ENCODE peak calls at places on chromosomes 6 and 20, in five cellular contexts. W, A, L, E and P are unnamed samples.
A peak's percentile ranks its signal among the peaks of the same experiment; 100 is the strongest.

GRCh38 chr6:128039542-128039941 is 138.7 kb upstream of the THEMIS start:
- DNase-seq in W (no peak), A (no peak), E (no peak), L (no peak), P (no peak)

GRCh38 chr20:36052117-36052513 is 83.7 kb downstream of the CNBD2 start:
- DNase-seq in A (no peak), W (no peak), L (no peak), E (no peak), P (no peak)

GRCh38 chr6:107561325-107561724 is 71.4 kb downstream of the SOBP start:
- DNase-seq in L (peak; percentile 31), A (no peak), E (no peak), W (no peak), P (no peak)

GRCh38 chr6:436308-437041 is 44.9 kb downstream of the IRF4 start:
- DNase-seq in E (no peak), A (no peak), L (no peak), W (no peak), P (no peak)

GRCh38 chr6:56540950-56541600 is 101.6 kb downstream of the DST start:
- DNase-seq in W (no peak), A (no peak), L (no peak), E (no peak), P (peak; percentile 77)

GRCh38 chr6:5968817-5969726 is 37.7 kb downstream of the NRN1 start:
- DNase-seq in L (peak; percentile 21), E (no peak), W (no peak), A (no peak), P (no peak)

GRCh38 chr20:20856306-20856705 is 143.9 kb upstream of the RALGAPA2 start:
- DNase-seq in W (no peak), A (no peak), E (no peak), L (no peak), P (no peak)

GRCh38 chr6:170516783-170517616 is 36.1 kb downstream of the PSMB1 start:
- DNase-seq in W (peak; percentile 61), E (peak; percentile 56), L (peak; percentile 84), A (no peak), P (peak; percentile 74)

GRCh38 chr6:48426636-48427035 is 315.6 kb upstream of the PTCHD4 start:
- DNase-seq in W (no peak), A (no peak), E (no peak), L (no peak), P (no peak)

GRCh38 chr6:42766163-42766670 is 15.6 kb upstream of the BICRAL start:
- DNase-seq in L (no peak), E (no peak), W (peak; percentile 50), A (no peak), P (no peak)

GRCh38 chr20:62211769-62212288 is 8.2 kb downstream of the HRH3 start:
- DNase-seq in W (no peak), L (no peak), A (no peak), E (no peak), P (no peak)

GRCh38 chr20:44736170-44737021 is 9.3 kb upstream of the KCNK15 start:
- DNase-seq in E (peak; percentile 74), L (peak; percentile 95), A (no peak), W (peak; percentile 97), P (peak; percentile 96)

GRCh38 chr6:90044833-90045337 is 150.6 kb downstream of the GJA10 start:
- DNase-seq in L (no peak), E (peak; percentile 26), A (no peak), W (no peak), P (no peak)

GRCh38 chr6:163538331-163538730 is 123.8 kb downstream of the QKI start:
- DNase-seq in W (no peak), L (peak; percentile 45), E (no peak), A (no peak), P (no peak)

DNA sequence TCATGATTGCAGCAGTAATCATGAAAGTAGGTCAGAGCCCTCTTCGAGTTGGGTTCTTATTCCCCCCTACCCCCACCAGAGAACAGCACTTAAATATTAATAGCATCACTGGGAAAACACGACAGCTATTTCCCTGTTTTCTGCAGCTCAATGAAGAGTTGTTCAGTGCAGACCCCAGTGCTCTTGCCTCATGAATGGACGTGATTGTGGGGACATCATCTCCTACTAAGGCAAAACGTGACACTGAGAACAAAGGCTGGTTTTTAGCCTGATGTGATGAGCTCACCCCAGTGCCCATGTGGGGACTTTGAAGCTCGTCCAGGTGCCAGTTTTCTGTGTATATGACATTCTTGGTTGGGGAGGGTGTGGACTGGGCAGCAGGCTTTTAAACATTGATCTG is 105.9 kb downstream of the SLC35F1 start:
- DNase-seq in A (no peak), W (no peak), E (no peak), L (no peak), P (peak; percentile 10)
- TF ChIP-seq JUNB in A (no peak), W (no peak), E (no peak), L (no peak), P (no peak)

GRCh38 chr20:34774431-34774830 is 51.0 kb downstream of the NCOA6 start:
- DNase-seq in L (no peak), W (no peak), E (no peak), A (no peak), P (no peak)
- TF ChIP-seq JUNB in L (no peak), W (no peak), E (no peak), A (no peak), P (no peak)

GRCh38 chr20:18506744-18507143 is 996 bp upstream of the SEC23B start:
- DNase-seq in E (no peak), A (no peak), L (peak; percentile 4), W (no peak), P (no peak)

GRCh38 chr20:18507218-18508191 is at the start of gene SEC23B:
- DNase-seq in E (peak; percentile 94), A (peak; percentile 96), L (peak; percentile 99), W (peak; percentile 99), P (peak; percentile 99)

GRCh38 chr20:18514127-18514526 is 6.4 kb downstream of the SEC23B start:
- DNase-seq in W (no peak), L (no peak), A (no peak), E (no peak), P (no peak)

GRCh38 chr20:18513208-18513607 is 5.5 kb downstream of the SEC23B start:
- DNase-seq in W (no peak), E (no peak), L (no peak), A (no peak), P (no peak)

GRCh38 chr20:18511566-18511965 is 3.8 kb downstream of the SEC23B start:
- DNase-seq in W (no peak), A (no peak), E (no peak), L (no peak), P (no peak)
- TF ChIP-seq JUNB in W (no peak), A (no peak), E (no peak), L (no peak), P (no peak)

GRCh38 chr6:27809939-27810767 is 102.0 kb downstream of the OR2B2 start:
- DNase-seq in W (peak; percentile 95), A (peak; percentile 98), E (peak; percentile 87), L (peak; percentile 94), P (peak; percentile 98)
- TF ChIP-seq JUNB in W (no peak), A (peak; percentile 23), E (no peak), L (no peak), P (no peak)

GRCh38 chr20:4545526-4545925 is 176.2 kb upstream of the PRND start:
- DNase-seq in E (no peak), A (no peak), W (no peak), L (no peak), P (no peak)

GRCh38 chr20:4546786-4547185 is 174.9 kb upstream of the PRND start:
- DNase-seq in W (peak; percentile 85), L (no peak), E (no peak), A (no peak), P (no peak)

GRCh38 chr20:4542270-4542669 is 179.4 kb upstream of the PRND start:
- DNase-seq in L (no peak), W (no peak), A (no peak), E (no peak), P (no peak)

GRCh38 chr20:4546342-4546741 is 175.4 kb upstream of the PRND start:
- DNase-seq in L (peak; percentile 88), W (no peak), E (no peak), A (no peak), P (no peak)

DNA sequence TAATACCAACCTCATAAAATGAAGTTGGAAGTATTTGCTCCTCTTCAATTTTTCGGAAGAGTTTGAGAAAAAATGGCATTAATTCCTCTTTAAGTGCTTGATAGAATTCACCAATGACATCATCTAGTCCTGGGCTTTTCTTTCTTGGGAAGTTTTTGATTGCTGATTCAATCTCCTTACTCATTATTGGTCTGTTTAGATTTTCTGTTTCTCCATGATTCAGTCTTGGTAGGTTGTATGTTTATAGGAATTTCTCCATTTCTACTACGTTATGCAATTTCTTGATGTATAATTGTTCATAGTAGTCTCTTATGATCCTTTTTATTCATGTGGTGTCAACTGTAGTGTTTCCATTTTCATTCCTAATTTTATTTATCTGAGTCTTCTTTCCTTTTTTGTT is 176.9 kb upstream of the PRND start:
- DNase-seq in W (no peak), A (no peak), L (no peak), E (no peak), P (no peak)
- TF ChIP-seq JUNB in W (no peak), A (no peak), L (no peak), E (no peak), P (no peak)

GRCh38 chr6:29456971-29457370 is at the start of the genes OR11A1 and OR2H1:
- DNase-seq in W (no peak), E (no peak), A (no peak), L (no peak), P (no peak)
- TF ChIP-seq JUNB in W (no peak), E (no peak), A (no peak), L (no peak), P (no peak)

GRCh38 chr20:53706511-53707031 is 112.9 kb upstream of the ZNF217 start:
- DNase-seq in W (no peak), E (no peak), L (no peak), A (peak; percentile 81), P (no peak)
- TF ChIP-seq JUNB in W (no peak), E (no peak), L (no peak), A (no peak), P (no peak)

GRCh38 chr6:122609881-122610689 is at the start of gene PKIB:
- DNase-seq in E (peak; percentile 53), W (peak; percentile 60), L (peak; percentile 91), A (no peak), P (peak; percentile 64)
- TF ChIP-seq JUNB in E (no peak), W (no peak), L (no peak), A (no peak), P (peak; percentile 24)

GRCh38 chr20:38127920-38128528 is 37.0 kb downstream of the TGM2 start:
- DNase-seq in W (no peak), E (no peak), A (no peak), L (no peak), P (no peak)

GRCh38 chr20:38128691-38129090 is 36.4 kb downstream of the TGM2 start:
- DNase-seq in L (no peak), E (no peak), W (no peak), A (no peak), P (no peak)

GRCh38 chr20:38126146-38126912 is 38.7 kb downstream of the TGM2 start:
- DNase-seq in A (no peak), E (no peak), L (no peak), W (no peak), P (no peak)

GRCh38 chr20:38125157-38126056 is 39.7 kb downstream of the TGM2 start:
- DNase-seq in E (no peak), W (peak; percentile 63), L (no peak), A (no peak), P (peak; percentile 90)

GRCh38 chr20:38127011-38127621 is 38.0 kb downstream of the TGM2 start:
- DNase-seq in A (no peak), W (peak; percentile 58), E (peak; percentile 78), L (no peak), P (no peak)
- TF ChIP-seq JUNB in A (no peak), W (no peak), E (no peak), L (no peak), P (no peak)